ENCODE peak calls at places on chromosome 16, in nine cellular contexts. H, R, C, U, G, K, P, F and T are unnamed samples.

GRCh38 chr16:66901626-66902025 is 17.1 kb downstream of the CDH16 start:
- DNase-seq in H (no peak), R (no peak), C (no peak), U (no peak), G (no peak), K (no peak), P (no peak), F (no peak), T (no peak)

GRCh38 chr16:62585041-62585545 is 548.9 kb upstream of the CDH8 start:
- DNase-seq in H (no peak), R (no peak), C (no peak), U (no peak), G (no peak), K (no peak), P (no peak), F (no peak), T (no peak)

GRCh38 chr16:964696-965395 is 5.9 kb downstream of the LMF1 start:
- DNase-seq in H (no peak), R (peak), C (no peak), U (peak), G (peak), K (no peak), P (peak), F (no peak), T (no peak)

GRCh38 chr16:85162478-85163277 is 50.4 kb upstream of the CIBAR2 start:
- DNase-seq in H (no peak), R (peak), C (no peak), U (no peak), G (no peak), K (no peak), P (no peak), F (no peak), T (no peak)

GRCh38 chr16:27549607-27549856 is 181 bp downstream of the GTF3C1 start:
- DNase-seq in H (no peak), R (no peak), C (no peak), U (no peak), G (no peak), K (no peak), P (no peak), F (no peak), T (no peak)

GRCh38 chr16:74297296-74297665 is 667 bp downstream of the PSMD7 start:
- DNase-seq in H (no peak), R (peak), C (peak), U (no peak), G (no peak), K (peak), P (no peak), F (peak), T (no peak)

GRCh38 chr16:80935691-80936090 is 71.0 kb downstream of the CMC2 start:
- DNase-seq in H (no peak), R (no peak), C (no peak), U (no peak), G (no peak), K (no peak), P (no peak), F (no peak), T (no peak)

GRCh38 chr16:1288813-1289479 is 20.5 kb upstream of the UBE2I start:
- DNase-seq in H (no peak), R (no peak), C (no peak), U (no peak), G (no peak), K (no peak), P (no peak), F (no peak), T (no peak)

GRCh38 chr16:54027126-54027922 is 259.3 kb downstream of the IRX3 start:
- DNase-seq in H (no peak), R (peak), C (no peak), U (no peak), G (no peak), K (no peak), P (no peak), F (no peak), T (no peak)

GRCh38 chr16:35187665-35188225 is 1728.3 kb downstream of the TP53TG3F start:
- DNase-seq in H (no peak), R (no peak), C (no peak), U (no peak), G (no peak), K (no peak), P (no peak), F (no peak), T (no peak)

GRCh38 chr16:2095315-2095853 is 40.3 kb downstream of the PKD1 start:
- DNase-seq in H (no peak), R (peak), C (no peak), U (no peak), G (no peak), K (no peak), P (no peak), F (no peak), T (no peak)

GRCh38 chr16:726438-727290 is at the start of the genes CCDC78 and HAGHL:
- DNase-seq in H (no peak), R (peak), C (peak), U (no peak), G (peak), K (no peak), P (no peak), F (peak), T (peak)

GRCh38 chr16:8551388-8552332 is 38.7 kb downstream of the TMEM114 start:
- DNase-seq in H (no peak), R (no peak), C (no peak), U (no peak), G (no peak), K (no peak), P (no peak), F (no peak), T (no peak)

GRCh38 chr16:27405546-27406451 is 3.8 kb downstream of the IL21R start:
- DNase-seq in H (no peak), R (peak), C (no peak), U (no peak), G (no peak), K (peak), P (no peak), F (no peak), T (no peak)

GRCh38 chr16:1474471-1474795 is 395 bp downstream of the CLCN7 start:
- DNase-seq in H (no peak), R (no peak), C (no peak), U (no peak), G (no peak), K (no peak), P (no peak), F (no peak), T (no peak)

GRCh38 chr16:12553191-12553590 is 250.5 kb downstream of the CPPED1 start:
- DNase-seq in H (no peak), R (no peak), C (no peak), U (no peak), G (no peak), K (no peak), P (no peak), F (no peak), T (no peak)

GRCh38 chr16:11972128-11972527 is 4.4 kb upstream of the SNX29 start:
- DNase-seq in H (no peak), R (no peak), C (no peak), U (no peak), G (no peak), K (no peak), P (no peak), F (no peak), T (no peak)

GRCh38 chr16:58519707-58520106 is 4.4 kb downstream of the SETD6 start:
- DNase-seq in H (no peak), R (no peak), C (no peak), U (no peak), G (no peak), K (no peak), P (no peak), F (no peak), T (no peak)

GRCh38 chr16:58421529-58421928 is 29.3 kb downstream of the GINS3 start:
- DNase-seq in H (no peak), R (peak), C (no peak), U (no peak), G (no peak), K (no peak), P (no peak), F (no peak), T (no peak)

GRCh38 chr16:506246-506546 is 21.3 kb upstream of the CAPN15 start:
- DNase-seq in H (no peak), R (no peak), C (no peak), U (no peak), G (no peak), K (no peak), P (no peak), F (no peak), T (no peak)